ENCODE peak calls at places on chromosomes 1 and 21, in eight cellular contexts. One of them, this sample, is unnamed.

GRCh38 chr1:119027759-119028158 is 39.6 kb upstream of the TBX15 start:
- DNase-seq in K562: no peak
- DNase-seq in astrocyte of the cerebellum: no peak
- DNase-seq in NCI-H1694: no peak
- DNase-seq in globus pallidus: no peak
- DNase-seq in HuH-7: no peak
- DNase-seq in activated T-helper 1 cell treated with anti-CD3 and anti-CD28 coated beads, Interleukin-12 subunit alpha, Interleukin-12 subunit beta, Interleukin-2, Interleukin-4 antibody, amounts not matched to agents 30 ng/mL and 10 ng/mL and 1 ng/mL, durations not matched to agents 14 hours and 24 hours and 36 hours: no peak
- DNase-seq in heart left ventricle: no peak
- DNase-seq in this sample: no peak

GRCh38 chr1:227764019-227764391 is 28.8 kb downstream of the SNAP47 start:
- DNase-seq in K562: no peak
- DNase-seq in astrocyte of the cerebellum: no peak
- DNase-seq in NCI-H1694: no peak
- DNase-seq in globus pallidus: no peak
- DNase-seq in HuH-7: no peak
- DNase-seq in activated T-helper 1 cell treated with anti-CD3 and anti-CD28 coated beads, Interleukin-12 subunit alpha, Interleukin-12 subunit beta, Interleukin-2, Interleukin-4 antibody, amounts not matched to agents 30 ng/mL and 10 ng/mL and 1 ng/mL, durations not matched to agents 14 hours and 24 hours and 36 hours: no peak
- DNase-seq in heart left ventricle: no peak
- DNase-seq in this sample: no peak

GRCh38 chr1:183942933-183943693 is 94.4 kb downstream of the COLGALT2 start:
- DNase-seq in K562: no peak
- DNase-seq in astrocyte of the cerebellum: peak; percentile 100
- DNase-seq in NCI-H1694: no peak
- DNase-seq in globus pallidus: peak; percentile 56
- DNase-seq in HuH-7: no peak
- DNase-seq in activated T-helper 1 cell treated with anti-CD3 and anti-CD28 coated beads, Interleukin-12 subunit alpha, Interleukin-12 subunit beta, Interleukin-2, Interleukin-4 antibody, amounts not matched to agents 30 ng/mL and 10 ng/mL and 1 ng/mL, durations not matched to agents 14 hours and 24 hours and 36 hours: no peak
- DNase-seq in heart left ventricle: no peak
- DNase-seq in this sample: no peak

GRCh38 chr1:43861337-43861736 is 72.3 kb upstream of the ARTN start:
- DNase-seq in K562: no peak
- DNase-seq in astrocyte of the cerebellum: no peak
- DNase-seq in NCI-H1694: no peak
- DNase-seq in globus pallidus: no peak
- DNase-seq in HuH-7: no peak
- DNase-seq in activated T-helper 1 cell treated with anti-CD3 and anti-CD28 coated beads, Interleukin-12 subunit alpha, Interleukin-12 subunit beta, Interleukin-2, Interleukin-4 antibody, amounts not matched to agents 30 ng/mL and 10 ng/mL and 1 ng/mL, durations not matched to agents 14 hours and 24 hours and 36 hours: no peak
- DNase-seq in heart left ventricle: no peak
- DNase-seq in this sample: no peak

GRCh38 chr21:42733037-42733632 is 79.7 kb downstream of the PDE9A start:
- DNase-seq in K562: no peak
- DNase-seq in astrocyte of the cerebellum: peak; percentile 37
- DNase-seq in NCI-H1694: no peak
- DNase-seq in globus pallidus: peak; percentile 33
- DNase-seq in HuH-7: no peak
- DNase-seq in activated T-helper 1 cell treated with anti-CD3 and anti-CD28 coated beads, Interleukin-12 subunit alpha, Interleukin-12 subunit beta, Interleukin-2, Interleukin-4 antibody, amounts not matched to agents 30 ng/mL and 10 ng/mL and 1 ng/mL, durations not matched to agents 14 hours and 24 hours and 36 hours: no peak
- DNase-seq in heart left ventricle: no peak
- DNase-seq in this sample: no peak

GRCh38 chr1:234533034-234533571 is 54.1 kb upstream of the TARBP1 start:
- DNase-seq in K562: no peak
- DNase-seq in astrocyte of the cerebellum: peak; percentile 69
- DNase-seq in NCI-H1694: no peak
- DNase-seq in globus pallidus: peak; percentile 77
- DNase-seq in HuH-7: no peak
- DNase-seq in activated T-helper 1 cell treated with anti-CD3 and anti-CD28 coated beads, Interleukin-12 subunit alpha, Interleukin-12 subunit beta, Interleukin-2, Interleukin-4 antibody, amounts not matched to agents 30 ng/mL and 10 ng/mL and 1 ng/mL, durations not matched to agents 14 hours and 24 hours and 36 hours: no peak
- DNase-seq in heart left ventricle: no peak
- DNase-seq in this sample: no peak

GRCh38 chr1:248904437-248905216 is 1.4 kb upstream of the PGBD2 start:
- DNase-seq in K562: no peak
- DNase-seq in astrocyte of the cerebellum: no peak
- DNase-seq in NCI-H1694: no peak
- DNase-seq in globus pallidus: no peak
- DNase-seq in HuH-7: no peak
- DNase-seq in activated T-helper 1 cell treated with anti-CD3 and anti-CD28 coated beads, Interleukin-12 subunit alpha, Interleukin-12 subunit beta, Interleukin-2, Interleukin-4 antibody, amounts not matched to agents 30 ng/mL and 10 ng/mL and 1 ng/mL, durations not matched to agents 14 hours and 24 hours and 36 hours: no peak
- DNase-seq in heart left ventricle: no peak
- DNase-seq in this sample: no peak

GRCh38 chr21:33975548-33976081 is 60.0 kb upstream of the ATP5PO start:
- DNase-seq in K562: no peak
- DNase-seq in astrocyte of the cerebellum: no peak
- DNase-seq in NCI-H1694: no peak
- DNase-seq in globus pallidus: peak; percentile 3
- DNase-seq in HuH-7: no peak
- DNase-seq in activated T-helper 1 cell treated with anti-CD3 and anti-CD28 coated beads, Interleukin-12 subunit alpha, Interleukin-12 subunit beta, Interleukin-2, Interleukin-4 antibody, amounts not matched to agents 30 ng/mL and 10 ng/mL and 1 ng/mL, durations not matched to agents 14 hours and 24 hours and 36 hours: peak; percentile 72
- DNase-seq in heart left ventricle: no peak
- DNase-seq in this sample: peak; percentile 83

GRCh38 chr1:162055062-162055461 is 14.4 kb upstream of the NOS1AP start:
- DNase-seq in K562: no peak
- DNase-seq in astrocyte of the cerebellum: peak; percentile 63
- DNase-seq in NCI-H1694: no peak
- DNase-seq in globus pallidus: no peak
- DNase-seq in HuH-7: no peak
- DNase-seq in activated T-helper 1 cell treated with anti-CD3 and anti-CD28 coated beads, Interleukin-12 subunit alpha, Interleukin-12 subunit beta, Interleukin-2, Interleukin-4 antibody, amounts not matched to agents 30 ng/mL and 10 ng/mL and 1 ng/mL, durations not matched to agents 14 hours and 24 hours and 36 hours: no peak
- DNase-seq in heart left ventricle: no peak
- DNase-seq in this sample: no peak

GRCh38 chr1:227136210-227136609 is 182.1 kb downstream of the CDC42BPA start:
- DNase-seq in K562: no peak
- DNase-seq in astrocyte of the cerebellum: no peak
- DNase-seq in NCI-H1694: no peak
- DNase-seq in globus pallidus: no peak
- DNase-seq in HuH-7: no peak
- DNase-seq in activated T-helper 1 cell treated with anti-CD3 and anti-CD28 coated beads, Interleukin-12 subunit alpha, Interleukin-12 subunit beta, Interleukin-2, Interleukin-4 antibody, amounts not matched to agents 30 ng/mL and 10 ng/mL and 1 ng/mL, durations not matched to agents 14 hours and 24 hours and 36 hours: no peak
- DNase-seq in heart left ventricle: no peak
- DNase-seq in this sample: no peak

GRCh38 chr1:75366595-75366994 is 232.4 kb downstream of the LHX8 start:
- DNase-seq in K562: no peak
- DNase-seq in astrocyte of the cerebellum: no peak
- DNase-seq in NCI-H1694: no peak
- DNase-seq in globus pallidus: no peak
- DNase-seq in HuH-7: no peak
- DNase-seq in activated T-helper 1 cell treated with anti-CD3 and anti-CD28 coated beads, Interleukin-12 subunit alpha, Interleukin-12 subunit beta, Interleukin-2, Interleukin-4 antibody, amounts not matched to agents 30 ng/mL and 10 ng/mL and 1 ng/mL, durations not matched to agents 14 hours and 24 hours and 36 hours: no peak
- DNase-seq in heart left ventricle: no peak
- DNase-seq in this sample: no peak

GRCh38 chr1:10267319-10267718 is 56.9 kb downstream of the KIF1B start:
- DNase-seq in K562: no peak
- DNase-seq in astrocyte of the cerebellum: no peak
- DNase-seq in NCI-H1694: no peak
- DNase-seq in globus pallidus: peak; percentile 49
- DNase-seq in HuH-7: no peak
- DNase-seq in activated T-helper 1 cell treated with anti-CD3 and anti-CD28 coated beads, Interleukin-12 subunit alpha, Interleukin-12 subunit beta, Interleukin-2, Interleukin-4 antibody, amounts not matched to agents 30 ng/mL and 10 ng/mL and 1 ng/mL, durations not matched to agents 14 hours and 24 hours and 36 hours: no peak
- DNase-seq in heart left ventricle: no peak
- DNase-seq in this sample: no peak

GRCh38 chr1:17004466-17005364 is 7.0 kb downstream of the ATP13A2 start:
- DNase-seq in K562: no peak
- DNase-seq in astrocyte of the cerebellum: no peak
- DNase-seq in NCI-H1694: no peak
- DNase-seq in globus pallidus: no peak
- DNase-seq in HuH-7: no peak
- DNase-seq in activated T-helper 1 cell treated with anti-CD3 and anti-CD28 coated beads, Interleukin-12 subunit alpha, Interleukin-12 subunit beta, Interleukin-2, Interleukin-4 antibody, amounts not matched to agents 30 ng/mL and 10 ng/mL and 1 ng/mL, durations not matched to agents 14 hours and 24 hours and 36 hours: no peak
- DNase-seq in heart left ventricle: no peak
- DNase-seq in this sample: no peak

GRCh38 chr21:18759267-18759666 is 355.7 kb upstream of the TMPRSS15 start:
- DNase-seq in K562: no peak
- DNase-seq in astrocyte of the cerebellum: no peak
- DNase-seq in NCI-H1694: no peak
- DNase-seq in globus pallidus: no peak
- DNase-seq in HuH-7: no peak
- DNase-seq in activated T-helper 1 cell treated with anti-CD3 and anti-CD28 coated beads, Interleukin-12 subunit alpha, Interleukin-12 subunit beta, Interleukin-2, Interleukin-4 antibody, amounts not matched to agents 30 ng/mL and 10 ng/mL and 1 ng/mL, durations not matched to agents 14 hours and 24 hours and 36 hours: no peak
- DNase-seq in heart left ventricle: no peak
- DNase-seq in this sample: no peak

GRCh38 chr1:80582980-80583379 is 1217.8 kb upstream of the ADGRL2 start:
- DNase-seq in K562: no peak
- DNase-seq in astrocyte of the cerebellum: peak; percentile 18
- DNase-seq in NCI-H1694: peak; percentile 28
- DNase-seq in globus pallidus: no peak
- DNase-seq in HuH-7: no peak
- DNase-seq in activated T-helper 1 cell treated with anti-CD3 and anti-CD28 coated beads, Interleukin-12 subunit alpha, Interleukin-12 subunit beta, Interleukin-2, Interleukin-4 antibody, amounts not matched to agents 30 ng/mL and 10 ng/mL and 1 ng/mL, durations not matched to agents 14 hours and 24 hours and 36 hours: no peak
- DNase-seq in heart left ventricle: no peak
- DNase-seq in this sample: no peak